ENCODE peak calls at places on chromosomes 3 and 15, in five cellular contexts. E is K562, L is HepG2, V is H1, F is GM12891. O is an unnamed sample.

GRCh38 chr3:16402451-16402850 is 111.0 kb downstream of the RFTN1 start:
- DNase-seq in E (no peak), L (no peak), V (no peak), F (no peak), O (no peak)

GRCh38 chr3:123883656-123884257 is 375 bp downstream of the MYLK start:
- DNase-seq in E (no peak), L (no peak), V (peak), F (no peak), O (no peak)

GRCh38 chr15:77060560-77060959 is 10.3 kb downstream of the TSPAN3 start:
- DNase-seq in E (no peak), L (no peak), V (no peak), F (no peak), O (no peak)

GRCh38 chr3:51391566-51392300 is 648 bp downstream of the RBM15B start:
- DNase-seq in E (peak), L (no peak), V (peak), F (peak), O (peak)

GRCh38 chr3:29267231-29267630 is 13.6 kb upstream of the RBMS3 start:
- DNase-seq in E (no peak), L (no peak), V (no peak), F (no peak), O (no peak)

GRCh38 chr3:10725067-10725466 is 91.0 kb upstream of the SLC6A11 start:
- DNase-seq in E (no peak), L (no peak), V (no peak), F (no peak), O (no peak)

GRCh38 chr15:57388199-57388863 is 12.0 kb downstream of the CGNL1 start:
- DNase-seq in E (no peak), L (no peak), V (no peak), F (no peak), O (no peak)

GRCh38 chr15:20352241-20353200 is 189.1 kb downstream of the GOLGA6L6 start:
- DNase-seq in E (no peak), L (no peak), V (no peak), F (no peak), O (no peak)

GRCh38 chr3:194251007-194251406 is 100.1 kb downstream of the CPN2 start:
- DNase-seq in E (no peak), L (no peak), V (no peak), F (no peak), O (no peak)

GRCh38 chr15:70152070-70152480 is 54.4 kb upstream of the TLE3 start:
- DNase-seq in E (no peak), L (no peak), V (no peak), F (no peak), O (no peak)

GRCh38 chr15:23072633-23073032 is 33.3 kb upstream of the TUBGCP5 start:
- DNase-seq in E (no peak), L (peak), V (no peak), F (no peak), O (no peak)

GRCh38 chr15:45150481-45150880 is 20.7 kb downstream of the DUOX1 start:
- DNase-seq in E (no peak), L (no peak), V (no peak), F (no peak), O (no peak)

GRCh38 chr15:28098360-28098765 is 752 bp downstream of the OCA2 start:
- DNase-seq in E (no peak), L (no peak), V (no peak), F (no peak), O (no peak)

GRCh38 chr3:10552631-10552943 is 47.2 kb upstream of the ATP2B2 start:
- DNase-seq in E (no peak), L (no peak), V (peak), F (no peak), O (no peak)

GRCh38 chr3:160035757-160036156 is 47.1 kb downstream of the IL12A start:
- DNase-seq in E (no peak), L (no peak), V (no peak), F (no peak), O (no peak)

GRCh38 chr3:159761377-159761776 is 227.3 kb upstream of the IL12A start:
- DNase-seq in E (no peak), L (no peak), V (no peak), F (no peak), O (no peak)

GRCh38 chr3:111691293-111691909 is 96.3 kb upstream of the ZBED2 start:
- DNase-seq in E (no peak), L (peak), V (no peak), F (no peak), O (no peak)

GRCh38 chr3:52795298-52795900 is 803 bp downstream of the ITIH3 start:
- DNase-seq in E (no peak), L (peak), V (no peak), F (no peak), O (no peak)
- TF ChIP-seq POLR2A in E (no peak), L (no peak), V (no peak), F (no peak), O (no peak)

DNA sequence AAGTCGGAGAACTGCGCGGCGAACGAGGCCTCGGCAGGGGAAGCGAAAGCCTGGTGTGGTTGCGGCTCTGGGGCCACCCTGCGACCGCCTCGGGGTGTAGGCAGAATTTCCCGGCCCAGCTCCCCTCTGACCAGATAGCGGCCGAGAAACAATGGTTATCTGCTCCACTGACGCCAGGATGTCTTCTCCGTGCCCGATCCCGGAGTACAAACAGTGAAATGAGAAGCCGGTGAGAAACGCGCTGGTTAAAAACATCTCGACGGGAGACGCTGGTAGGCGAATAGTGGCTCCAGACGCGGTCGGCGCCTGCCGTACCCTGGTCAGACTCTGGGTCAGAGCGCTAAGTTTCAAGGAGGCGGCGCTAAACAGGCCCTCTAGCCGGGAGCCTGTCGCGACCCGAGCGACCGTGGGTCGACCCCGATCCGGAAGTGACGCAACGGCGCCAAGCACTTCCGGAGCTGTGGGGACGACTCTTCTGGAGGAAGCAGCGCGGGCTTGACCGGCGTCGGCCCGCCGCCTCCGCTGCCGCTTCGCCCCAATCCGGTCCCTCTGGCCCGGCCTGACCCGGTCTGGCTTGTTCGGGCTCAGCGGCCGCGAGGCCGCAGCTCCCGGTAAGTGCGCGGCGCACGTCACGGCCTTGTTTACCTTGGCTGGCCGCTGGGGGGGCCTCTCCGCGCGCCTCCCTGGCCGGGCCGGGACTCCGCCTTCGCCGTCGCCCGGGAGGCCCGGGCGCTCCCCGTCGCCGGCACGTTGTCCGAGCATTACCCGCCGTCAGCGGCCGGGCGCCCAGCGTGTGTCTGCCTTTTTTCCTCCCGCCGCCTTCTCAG is at the start of gene ARIH2:
- DNase-seq in E (peak), L (peak), V (peak), F (peak), O (peak)
- TF ChIP-seq TAF1 in E (peak), L (peak), V (peak), F (no peak), O (no peak)

GRCh38 chr3:105195260-105195659 is 171.4 kb upstream of the ALCAM start:
- DNase-seq in E (no peak), L (no peak), V (no peak), F (no peak), O (no peak)
- TF ChIP-seq POLR2AphosphoS5 in E (no peak), L (no peak), V (no peak), F (no peak), O (no peak)

GRCh38 chr3:188697127-188697526 is 474.6 kb upstream of the TPRG1 start:
- DNase-seq in E (no peak), L (no peak), V (no peak), F (no peak), O (no peak)
- TF ChIP-seq POLR2A in E (no peak), L (no peak), V (no peak), F (no peak), O (no peak)

GRCh38 chr15:31032959-31033358 is 41.5 kb upstream of the MTMR10 start:
- DNase-seq in E (no peak), L (no peak), V (no peak), F (no peak), O (no peak)
- TF ChIP-seq TAF1 in E (no peak), L (no peak), V (no peak), F (no peak), O (no peak)

DNA sequence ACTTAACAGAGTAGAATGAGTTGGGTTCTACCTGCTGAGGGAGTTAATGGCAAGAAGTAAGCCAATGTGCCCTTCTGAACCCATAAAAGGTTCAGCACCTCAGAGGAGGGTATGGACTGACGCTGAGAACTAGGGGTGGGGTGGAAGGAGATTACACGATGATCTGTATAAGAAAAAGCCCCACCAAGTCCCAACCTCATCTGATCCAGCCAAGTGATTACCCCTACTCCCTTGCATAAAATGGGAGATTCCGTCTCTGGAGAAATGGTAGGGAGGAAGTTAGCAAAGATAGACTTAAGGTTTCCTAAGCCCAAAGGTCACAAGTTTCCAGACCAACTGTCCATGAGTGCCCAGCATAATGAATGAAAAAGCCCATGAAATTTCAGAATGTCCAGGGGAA is 7.1 kb upstream of the DVL3 start:
- DNase-seq in E (no peak), L (no peak), V (no peak), F (no peak), O (no peak)
- TF ChIP-seq POLR2AphosphoS5 in E (no peak), L (no peak), V (no peak), F (no peak), O (no peak)

GRCh38 chr3:98972155-98972554 is 70.7 kb upstream of the DCBLD2 start:
- DNase-seq in E (no peak), L (peak), V (no peak), F (no peak), O (no peak)
- TF ChIP-seq POLR2A in E (no peak), L (no peak), V (no peak), F (no peak), O (no peak)

O was measured in GM12892.